ENCODE peak calls at places on chromosomes 7 and 10, in nine cellular contexts. One of them, this sample, is unnamed.

GRCh38 chr10:100186813-100187212 is 984 bp upstream of the ERLIN1 start:
- DNase-seq in bronchial epithelial cell: no peak
- DNase-seq in PC-3: peak
- DNase-seq in Peyer's patch: no peak
- DNase-seq in adrenal gland: peak
- DNase-seq in Caco-2: peak
- DNase-seq in coronary artery: peak
- DNase-seq in AG04450: no peak
- DNase-seq in uterus: no peak
- DNase-seq in this sample: no peak

GRCh38 chr7:85068796-85069195 is 118.1 kb downstream of the SEMA3D start:
- DNase-seq in uterus: no peak
- DNase-seq in bronchial epithelial cell: peak
- DNase-seq in Caco-2: no peak
- DNase-seq in adrenal gland: no peak
- DNase-seq in coronary artery: no peak
- DNase-seq in Peyer's patch: no peak
- DNase-seq in AG04450: no peak
- DNase-seq in PC-3: peak
- DNase-seq in this sample: peak

GRCh38 chr10:129921065-129921670 is 42.9 kb downstream of the EBF3 start:
- DNase-seq in PC-3: no peak
- DNase-seq in bronchial epithelial cell: no peak
- DNase-seq in Peyer's patch: peak
- DNase-seq in uterus: no peak
- DNase-seq in AG04450: no peak
- DNase-seq in adrenal gland: no peak
- DNase-seq in Caco-2: no peak
- DNase-seq in coronary artery: no peak
- DNase-seq in this sample: no peak

GRCh38 chr7:73830872-73831655 is at the start of gene CLDN4:
- DNase-seq in Caco-2: peak
- DNase-seq in bronchial epithelial cell: peak
- DNase-seq in uterus: no peak
- DNase-seq in coronary artery: no peak
- DNase-seq in adrenal gland: no peak
- DNase-seq in PC-3: peak
- DNase-seq in Peyer's patch: peak
- DNase-seq in AG04450: no peak
- DNase-seq in this sample: no peak

GRCh38 chr10:63128443-63128842 is 4.7 kb upstream of the NRBF2 start:
- DNase-seq in Peyer's patch: no peak
- DNase-seq in coronary artery: no peak
- DNase-seq in uterus: no peak
- DNase-seq in PC-3: no peak
- DNase-seq in AG04450: no peak
- DNase-seq in bronchial epithelial cell: no peak
- DNase-seq in adrenal gland: no peak
- DNase-seq in Caco-2: no peak
- DNase-seq in this sample: peak

GRCh38 chr7:94351703-94352102 is 43.0 kb upstream of the COL1A2 start:
- DNase-seq in bronchial epithelial cell: no peak
- DNase-seq in coronary artery: no peak
- DNase-seq in uterus: no peak
- DNase-seq in AG04450: no peak
- DNase-seq in adrenal gland: no peak
- DNase-seq in Peyer's patch: no peak
- DNase-seq in PC-3: no peak
- DNase-seq in Caco-2: no peak
- DNase-seq in this sample: no peak

GRCh38 chr10:1153253-1153763 is 97.1 kb downstream of the WDR37 start:
- DNase-seq in Caco-2: no peak
- DNase-seq in coronary artery: no peak
- DNase-seq in PC-3: no peak
- DNase-seq in AG04450: no peak
- DNase-seq in adrenal gland: no peak
- DNase-seq in uterus: no peak
- DNase-seq in bronchial epithelial cell: no peak
- DNase-seq in Peyer's patch: no peak
- DNase-seq in this sample: no peak

GRCh38 chr7:128879461-128879938 is 16.8 kb downstream of the ATP6V1F start:
- DNase-seq in adrenal gland: no peak
- DNase-seq in uterus: no peak
- DNase-seq in Peyer's patch: peak
- DNase-seq in bronchial epithelial cell: no peak
- DNase-seq in coronary artery: no peak
- DNase-seq in Caco-2: no peak
- DNase-seq in PC-3: peak
- DNase-seq in AG04450: no peak
- DNase-seq in this sample: no peak

GRCh38 chr10:121683803-121684202 is 85.6 kb upstream of the FGFR2 start:
- DNase-seq in bronchial epithelial cell: no peak
- DNase-seq in PC-3: no peak
- DNase-seq in coronary artery: no peak
- DNase-seq in AG04450: no peak
- DNase-seq in uterus: no peak
- DNase-seq in adrenal gland: no peak
- DNase-seq in Peyer's patch: no peak
- DNase-seq in Caco-2: no peak
- DNase-seq in this sample: no peak

GRCh38 chr10:93402192-93402591 is 79.9 kb downstream of the MYOF start:
- DNase-seq in Peyer's patch: no peak
- DNase-seq in PC-3: no peak
- DNase-seq in Caco-2: no peak
- DNase-seq in uterus: no peak
- DNase-seq in adrenal gland: no peak
- DNase-seq in coronary artery: no peak
- DNase-seq in bronchial epithelial cell: no peak
- DNase-seq in AG04450: no peak
- DNase-seq in this sample: no peak

GRCh38 chr10:21406595-21407218 is 118.8 kb downstream of the SKIDA1 start:
- DNase-seq in adrenal gland: no peak
- DNase-seq in coronary artery: no peak
- DNase-seq in uterus: no peak
- DNase-seq in bronchial epithelial cell: peak
- DNase-seq in Peyer's patch: no peak
- DNase-seq in AG04450: no peak
- DNase-seq in PC-3: no peak
- DNase-seq in Caco-2: no peak
- DNase-seq in this sample: peak

GRCh38 chr7:148124477-148124876 is 466.1 kb upstream of the C7orf33 start:
- DNase-seq in AG04450: no peak
- DNase-seq in Caco-2: no peak
- DNase-seq in bronchial epithelial cell: no peak
- DNase-seq in Peyer's patch: no peak
- DNase-seq in adrenal gland: no peak
- DNase-seq in uterus: no peak
- DNase-seq in PC-3: no peak
- DNase-seq in coronary artery: no peak
- DNase-seq in this sample: no peak

GRCh38 chr7:39540320-39540719 is 25.9 kb upstream of the YAE1 start:
- DNase-seq in Peyer's patch: no peak
- DNase-seq in bronchial epithelial cell: no peak
- DNase-seq in adrenal gland: no peak
- DNase-seq in Caco-2: peak
- DNase-seq in coronary artery: no peak
- DNase-seq in PC-3: no peak
- DNase-seq in AG04450: no peak
- DNase-seq in uterus: no peak
- DNase-seq in this sample: no peak

GRCh38 chr7:39415091-39415820 is 150.9 kb upstream of the YAE1 start:
- DNase-seq in uterus: no peak
- DNase-seq in PC-3: no peak
- DNase-seq in adrenal gland: no peak
- DNase-seq in Peyer's patch: no peak
- DNase-seq in AG04450: no peak
- DNase-seq in coronary artery: no peak
- DNase-seq in bronchial epithelial cell: no peak
- DNase-seq in Caco-2: no peak
- DNase-seq in this sample: no peak

GRCh38 chr10:123564631-123565030 is 101.5 kb upstream of the GPR26 start:
- DNase-seq in AG04450: no peak
- DNase-seq in Peyer's patch: no peak
- DNase-seq in bronchial epithelial cell: no peak
- DNase-seq in uterus: no peak
- DNase-seq in Caco-2: no peak
- DNase-seq in coronary artery: peak
- DNase-seq in adrenal gland: no peak
- DNase-seq in PC-3: peak
- DNase-seq in this sample: no peak

GRCh38 chr7:155300641-155301452 is 3.2 kb downstream of the INSIG1 start:
- DNase-seq in Caco-2: no peak
- DNase-seq in uterus: no peak
- DNase-seq in PC-3: no peak
- DNase-seq in Peyer's patch: no peak
- DNase-seq in coronary artery: no peak
- DNase-seq in AG04450: no peak
- DNase-seq in adrenal gland: no peak
- DNase-seq in bronchial epithelial cell: no peak
- DNase-seq in this sample: no peak

GRCh38 chr10:48364659-48365405 is 58.4 kb downstream of the MAPK8 start:
- DNase-seq in AG04450: peak
- DNase-seq in coronary artery: no peak
- DNase-seq in uterus: no peak
- DNase-seq in adrenal gland: no peak
- DNase-seq in bronchial epithelial cell: peak
- DNase-seq in Caco-2: no peak
- DNase-seq in Peyer's patch: no peak
- DNase-seq in PC-3: peak
- DNase-seq in this sample: peak
- H3K4me3 ChIP-seq in AG04450: no peak
- H3K4me3 ChIP-seq in coronary artery: no peak
- H3K4me3 ChIP-seq in uterus: no peak
- H3K4me3 ChIP-seq in adrenal gland: no peak
- H3K4me3 ChIP-seq in bronchial epithelial cell: no peak
- H3K4me3 ChIP-seq in Caco-2: no peak
- H3K4me3 ChIP-seq in Peyer's patch: no peak
- H3K4me3 ChIP-seq in PC-3: peak
- H3K4me3 ChIP-seq in this sample: no peak

DNA sequence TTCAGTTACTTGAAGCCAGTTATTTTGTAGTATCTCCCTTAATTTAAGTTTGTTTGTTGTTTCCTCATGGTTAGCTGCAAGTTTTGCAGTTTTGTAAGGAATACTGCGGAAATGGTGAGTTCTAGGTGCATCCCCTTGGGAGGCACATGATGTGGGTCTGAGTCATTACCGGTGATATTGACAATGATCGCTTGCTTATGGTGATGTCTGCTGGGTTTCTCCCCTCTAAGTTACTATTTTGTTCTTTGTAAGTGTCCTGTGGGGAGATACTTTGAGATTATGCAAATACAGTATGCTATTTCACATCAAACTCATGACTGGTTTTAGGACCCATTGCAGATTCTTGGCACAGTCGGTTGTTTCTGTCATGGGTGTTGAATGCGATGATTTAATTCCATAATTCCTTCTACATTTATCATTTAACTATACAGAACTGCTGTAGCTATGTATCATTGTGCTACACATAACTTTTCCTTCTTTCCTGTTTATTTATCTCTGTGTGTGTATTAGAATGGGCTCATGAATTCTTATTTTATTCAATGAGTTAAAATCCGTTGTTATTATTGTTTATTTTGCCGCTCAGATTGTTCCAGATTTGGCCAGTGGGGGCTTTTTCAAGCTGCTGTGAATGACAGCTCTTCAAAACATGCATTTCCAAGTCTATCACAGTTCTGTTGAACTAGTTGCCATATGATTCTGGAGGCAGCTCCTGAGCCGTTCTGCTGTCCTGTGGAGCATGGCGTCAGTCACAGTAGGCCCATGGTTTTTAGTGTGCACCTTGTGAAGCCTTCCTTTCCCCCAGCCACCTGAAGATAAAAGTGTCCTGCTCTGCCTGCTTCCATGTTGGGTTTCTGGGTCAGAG is 18.4 kb downstream of the TSPAN14 start:
- DNase-seq in uterus: no peak
- DNase-seq in AG04450: peak
- DNase-seq in PC-3: no peak
- DNase-seq in coronary artery: no peak
- DNase-seq in adrenal gland: no peak
- DNase-seq in Peyer's patch: no peak
- DNase-seq in bronchial epithelial cell: peak
- DNase-seq in Caco-2: no peak
- DNase-seq in this sample: peak
- TF ChIP-seq CTCF in uterus: no peak
- TF ChIP-seq CTCF in AG04450: no peak
- TF ChIP-seq CTCF in PC-3: no peak
- TF ChIP-seq CTCF in coronary artery: no peak
- TF ChIP-seq CTCF in adrenal gland: no peak
- TF ChIP-seq CTCF in Peyer's patch: no peak
- TF ChIP-seq CTCF in bronchial epithelial cell: no peak
- TF ChIP-seq CTCF in Caco-2: no peak
- TF ChIP-seq CTCF in this sample: no peak

GRCh38 chr7:137636376-137636775 is 210.4 kb downstream of the DGKI start:
- DNase-seq in Peyer's patch: no peak
- DNase-seq in Caco-2: no peak
- DNase-seq in uterus: no peak
- DNase-seq in PC-3: no peak
- DNase-seq in adrenal gland: no peak
- DNase-seq in coronary artery: no peak
- DNase-seq in AG04450: no peak
- DNase-seq in bronchial epithelial cell: no peak
- DNase-seq in this sample: no peak

GRCh38 chr7:137642467-137642866 is 204.3 kb downstream of the DGKI start:
- DNase-seq in AG04450: peak
- DNase-seq in PC-3: peak
- DNase-seq in coronary artery: no peak
- DNase-seq in bronchial epithelial cell: no peak
- DNase-seq in uterus: no peak
- DNase-seq in Peyer's patch: no peak
- DNase-seq in adrenal gland: no peak
- DNase-seq in Caco-2: no peak
- DNase-seq in this sample: peak

DNA sequence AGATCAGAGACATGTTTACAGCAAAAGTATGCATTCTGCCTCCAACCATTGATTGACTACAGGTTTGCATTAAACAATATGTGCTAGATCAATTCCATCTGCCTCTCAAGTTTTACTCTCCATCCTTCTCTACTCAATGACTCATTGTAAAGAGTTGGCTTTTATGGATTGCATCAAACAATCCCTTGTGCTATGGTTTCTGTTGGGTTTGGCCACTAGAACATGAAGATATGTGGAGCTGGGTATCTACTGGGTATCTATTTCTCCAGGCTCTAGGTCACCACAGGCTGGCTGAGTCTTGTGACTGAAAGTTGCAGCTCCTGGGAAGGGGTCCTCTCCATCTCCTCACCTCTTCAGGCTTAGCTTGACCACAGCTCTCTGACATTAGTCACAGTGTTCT is 204.7 kb downstream of the DGKI start:
- DNase-seq in PC-3: no peak
- DNase-seq in Peyer's patch: no peak
- DNase-seq in Caco-2: no peak
- DNase-seq in AG04450: no peak
- DNase-seq in coronary artery: no peak
- DNase-seq in adrenal gland: no peak
- DNase-seq in bronchial epithelial cell: no peak
- DNase-seq in uterus: no peak
- DNase-seq in this sample: no peak
- H3K4me3 ChIP-seq in PC-3: no peak
- H3K4me3 ChIP-seq in Peyer's patch: no peak
- H3K4me3 ChIP-seq in Caco-2: no peak
- H3K4me3 ChIP-seq in AG04450: no peak
- H3K4me3 ChIP-seq in coronary artery: no peak
- H3K4me3 ChIP-seq in adrenal gland: no peak
- H3K4me3 ChIP-seq in bronchial epithelial cell: no peak
- H3K4me3 ChIP-seq in uterus: no peak
- H3K4me3 ChIP-seq in this sample: no peak

GRCh38 chr7:34849163-34849960 is 187.9 kb downstream of the DPY19L1 start:
- DNase-seq in adrenal gland: peak
- DNase-seq in coronary artery: no peak
- DNase-seq in PC-3: peak
- DNase-seq in uterus: no peak
- DNase-seq in AG04450: no peak
- DNase-seq in Caco-2: no peak
- DNase-seq in bronchial epithelial cell: peak
- DNase-seq in Peyer's patch: no peak
- DNase-seq in this sample: peak
- TF ChIP-seq CTCF in adrenal gland: no peak
- TF ChIP-seq CTCF in coronary artery: no peak
- TF ChIP-seq CTCF in PC-3: no peak
- TF ChIP-seq CTCF in uterus: no peak
- TF ChIP-seq CTCF in AG04450: no peak
- TF ChIP-seq CTCF in Caco-2: no peak
- TF ChIP-seq CTCF in bronchial epithelial cell: no peak
- TF ChIP-seq CTCF in Peyer's patch: no peak
- TF ChIP-seq CTCF in this sample: no peak

This sample was measured in astrocyte of the spinal cord.